ENCODE peak calls at places on chromosomes 4 and X, in six cellular contexts. R is HS-5; M is GM12865; A is NCI-H460; T is activated CD4-positive, alpha-beta memory T cell treated with anti-CD3 and anti-CD28 coated beads, Interleukin-2, amount 10 ng/mL, durations not matched to agents 7 days and 5 days; Q is NCI-H1694. C is an unnamed sample.

GRCh38 chr4:4585012-4585670 is 43.3 kb upstream of the STX18 start:
- DNase-seq in R (peak), Q (no peak), A (no peak), M (no peak), T (no peak), C (peak)

GRCh38 chr4:123741906-123742305 is 345.3 kb downstream of the SPRY1 start:
- DNase-seq in M (no peak), A (no peak), Q (no peak), T (no peak), R (no peak), C (peak)

GRCh38 chr4:173450281-173450680 is 51.4 kb upstream of the SCRG1 start:
- DNase-seq in M (no peak), T (no peak), A (no peak), Q (no peak), R (no peak), C (no peak)

GRCh38 chr4:47561331-47561730 is 76.3 kb downstream of the ATP10D start:
- DNase-seq in A (no peak), M (no peak), Q (no peak), T (no peak), R (no peak), C (no peak)

GRCh38 chrX:40154853-40155616 is 57.3 kb upstream of the BCOR start:
- DNase-seq in R (no peak), T (no peak), M (peak), Q (no peak), A (peak), C (peak)

GRCh38 chr4:13833171-13833804 is 205.8 kb upstream of the BOD1L1 start:
- DNase-seq in M (no peak), R (no peak), T (no peak), A (no peak), Q (no peak), C (no peak)

GRCh38 chr4:172143605-172144314 is 330.6 kb downstream of the GALNTL6 start:
- DNase-seq in A (no peak), M (no peak), T (no peak), R (no peak), Q (no peak), C (no peak)

GRCh38 chr4:107742791-107743190 is 22.8 kb upstream of the PAPSS1 start:
- DNase-seq in Q (no peak), T (no peak), M (no peak), A (no peak), R (no peak), C (no peak)

GRCh38 chrX:71859637-71860036 is 51.0 kb upstream of the NHSL2 start:
- DNase-seq in M (peak), Q (peak), R (no peak), T (peak), A (peak), C (peak)

GRCh38 chr4:118834960-118835895 is 698 bp downstream of the SEC24D start:
- DNase-seq in T (peak), M (peak), R (peak), A (peak), Q (no peak), C (peak)

GRCh38 chrX:11908371-11908770 is 150.3 kb downstream of the MSL3 start:
- DNase-seq in A (no peak), Q (no peak), M (peak), R (no peak), T (no peak), C (peak)

GRCh38 chrX:66021407-66021757 is 18.5 kb downstream of the VSIG4 start:
- DNase-seq in Q (no peak), M (no peak), A (no peak), T (no peak), R (no peak), C (no peak)

GRCh38 chrX:96311366-96311765 is 373.3 kb upstream of the DIAPH2 start:
- DNase-seq in Q (no peak), A (no peak), M (no peak), R (no peak), T (no peak), C (no peak)